ENCODE peak calls at places on chromosomes 6 and 20, in six cellular contexts. P is GM12878, G is HepG2, S is H1, D is SK-N-SH, L is K562. I is an unnamed sample.

GRCh38 chr20:23425129-23425528 is 3.8 kb upstream of the NAPB start:
- DNase-seq in D (no peak), S (no peak), G (no peak), P (no peak), L (no peak), I (no peak)

GRCh38 chr6:146950351-146950835 is 253.8 kb upstream of the STXBP5 start:
- DNase-seq in G (peak; percentile 69), D (no peak), P (no peak), L (no peak), S (no peak), I (peak; percentile 51)

GRCh38 chr20:52622086-52622485 is 350.1 kb upstream of the TSHZ2 start:
- DNase-seq in L (no peak), S (no peak), P (no peak), D (no peak), G (no peak), I (no peak)

GRCh38 chr6:111850288-111850937 is 22.8 kb downstream of the FYN start:
- DNase-seq in L (no peak), P (no peak), S (no peak), G (no peak), D (no peak), I (no peak)

GRCh38 chr6:116500969-116501433 is 10.4 kb upstream of the CALHM5 start:
- DNase-seq in S (no peak), L (peak; percentile 20), P (no peak), D (no peak), G (no peak), I (no peak)

GRCh38 chr20:40279390-40279789 is 409.6 kb downstream of the MAFB start:
- DNase-seq in L (no peak), S (no peak), P (no peak), D (peak; percentile 61), G (no peak), I (peak; percentile 55)

GRCh38 chr6:21022343-21023107 is 488.3 kb downstream of the CDKAL1 start:
- DNase-seq in G (peak; percentile 87), D (no peak), S (no peak), L (no peak), P (peak; percentile 90), I (no peak)

GRCh38 chr6:132695773-132696172 is 18.1 kb downstream of the VNN1 start:
- DNase-seq in D (no peak), P (no peak), S (no peak), G (no peak), L (no peak), I (no peak)

GRCh38 chr20:45863543-45864470 is 6.4 kb downstream of the ZSWIM3 start:
- DNase-seq in P (no peak), L (no peak), S (no peak), D (no peak), G (peak; percentile 97), I (no peak)

GRCh38 chr6:16837217-16837972 is 76.1 kb upstream of the ATXN1 start:
- DNase-seq in L (no peak), S (no peak), P (no peak), D (no peak), G (no peak), I (no peak)

GRCh38 chr6:41607736-41608135 is 30.5 kb upstream of the MDFI start:
- DNase-seq in S (no peak), G (no peak), P (no peak), L (no peak), D (no peak), I (no peak)

GRCh38 chr20:40481743-40482458 is 207.1 kb downstream of the MAFB start:
- DNase-seq in L (no peak), P (no peak), D (no peak), S (no peak), G (no peak), I (no peak)

GRCh38 chr20:46243707-46244628 is 64.3 kb downstream of the CDH22 start:
- DNase-seq in L (no peak), D (no peak), P (no peak), G (no peak), S (no peak), I (no peak)

GRCh38 chr6:16474834-16475781 is 236.7 kb downstream of the GMPR start:
- DNase-seq in G (no peak), P (no peak), L (no peak), S (no peak), D (no peak), I (no peak)

GRCh38 chr6:132478697-132479096 is 34.2 kb downstream of the STX7 start:
- DNase-seq in L (no peak), G (no peak), D (no peak), P (no peak), S (no peak), I (no peak)

GRCh38 chr6:121305957-121306607 is 28.2 kb downstream of the TBC1D32 start:
- DNase-seq in G (peak; percentile 59), L (peak; percentile 22), D (peak; percentile 27), P (no peak), S (no peak), I (peak; percentile 12)

GRCh38 chr6:165580139-165580538 is 82.9 kb downstream of the PDE10A start:
- DNase-seq in S (no peak), G (no peak), D (no peak), P (no peak), L (no peak), I (no peak)

GRCh38 chr6:63527658-63528514 is 44.4 kb upstream of the LOC128125822 start:
- DNase-seq in L (no peak), G (peak; percentile 99), D (no peak), P (no peak), S (no peak), I (no peak)

GRCh38 chr20:62117658-62118057 is 4.6 kb upstream of the LSM14B start:
- DNase-seq in P (no peak), L (no peak), G (no peak), D (no peak), S (no peak), I (no peak)

GRCh38 chr6:27095914-27096313 is 151.6 kb upstream of the PRSS16 start:
- DNase-seq in G (no peak), S (no peak), P (no peak), L (no peak), D (no peak), I (no peak)

GRCh38 chr6:87277123-87277522 is 45.3 kb upstream of the SMIM8 start:
- DNase-seq in D (peak; percentile 18), S (no peak), G (peak; percentile 22), L (no peak), P (no peak), I (no peak)

DNA sequence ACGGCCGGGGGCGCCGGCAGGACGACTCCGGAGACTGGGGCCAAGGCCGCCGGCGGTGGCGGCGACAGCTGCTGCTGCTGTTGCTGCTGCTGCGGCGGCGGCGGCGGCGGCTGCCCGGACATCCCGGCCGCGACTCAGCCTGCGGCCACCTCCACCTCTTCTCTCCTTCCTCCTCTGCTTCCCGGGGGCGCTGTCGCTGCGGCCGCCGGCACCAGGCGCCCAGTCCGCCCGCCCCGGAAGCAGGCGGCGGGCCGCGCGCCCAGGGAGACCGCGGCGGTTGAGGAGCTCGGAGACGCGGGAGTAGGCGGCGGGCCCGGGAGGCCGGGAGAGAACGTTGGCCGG is 280 bp downstream of the RANBP9 start:
- DNase-seq in D (no peak), G (no peak), P (no peak), L (no peak), S (no peak), I (peak; percentile 73)
- TF ChIP-seq GABPA in D (no peak), G (peak; percentile 50), P (no peak), L (peak; percentile 90), S (no peak), I (no peak)

DNA sequence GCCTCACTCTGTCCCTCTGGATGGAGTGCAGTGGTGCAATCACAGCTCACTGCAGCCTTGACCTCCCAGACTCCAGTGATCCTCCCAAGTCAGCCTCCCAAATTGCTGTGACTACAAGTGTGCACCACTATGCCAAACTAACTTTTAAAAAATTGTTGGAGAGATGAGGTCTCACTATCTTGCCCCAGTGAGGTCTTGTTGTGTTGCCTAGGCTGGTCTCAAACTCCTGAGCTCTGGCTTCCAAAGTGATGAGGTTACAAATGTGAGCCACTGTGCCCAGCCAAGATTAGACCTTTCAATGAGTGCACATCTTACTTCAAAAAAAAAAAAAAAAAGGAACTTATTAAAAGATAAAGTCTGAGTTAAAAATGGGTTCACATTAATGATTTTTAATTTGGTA is 1838.1 kb upstream of the DEFB115 start:
- DNase-seq in P (no peak), L (no peak), S (no peak), G (no peak), D (no peak), I (no peak)
- TF ChIP-seq POLR2AphosphoS5 in P (no peak), L (no peak), S (no peak), G (no peak), D (no peak), I (no peak)

DNA sequence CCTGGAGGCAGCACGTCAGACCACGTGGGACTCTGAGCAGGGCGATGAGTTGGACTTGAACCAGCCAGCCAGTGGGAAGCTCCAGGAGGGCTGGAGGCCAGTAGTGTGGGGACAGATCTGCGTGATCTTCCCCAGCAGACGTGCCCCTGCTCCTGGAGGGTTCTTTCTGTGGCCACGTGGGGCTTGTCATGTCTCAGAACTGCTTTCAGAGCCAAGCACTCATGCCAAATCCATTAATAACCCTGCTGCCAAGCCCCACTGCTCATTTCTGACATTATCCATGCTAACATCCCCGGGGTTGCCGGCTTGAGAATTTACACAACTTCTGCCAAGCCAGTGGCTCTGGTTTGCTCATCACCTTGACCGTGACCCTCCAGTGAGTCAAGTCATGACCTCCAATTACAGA is 38.3 kb downstream of the SIRPA start:
- DNase-seq in D (peak; percentile 76), P (no peak), L (no peak), G (no peak), S (no peak), I (no peak)
- TF ChIP-seq GABPA in D (no peak), P (no peak), L (no peak), G (no peak), S (no peak), I (no peak)

GRCh38 chr6:2842139-2842552 is 483 bp upstream of the SERPINB1 start:
- DNase-seq in D (no peak), S (no peak), L (no peak), G (no peak), P (no peak), I (no peak)

GRCh38 chr6:2839982-2840793 is 1.5 kb downstream of the SERPINB1 start:
- DNase-seq in D (no peak), G (no peak), P (no peak), L (no peak), S (no peak), I (no peak)

GRCh38 chr6:2841264-2842138 is at the start of gene SERPINB1:
- DNase-seq in G (peak; percentile 97), D (peak; percentile 82), S (peak; percentile 83), P (no peak), L (peak; percentile 94), I (peak; percentile 91)

GRCh38 chr6:2840794-2841061 is 935 bp downstream of the SERPINB1 start:
- DNase-seq in P (no peak), L (no peak), G (no peak), S (no peak), D (no peak), I (no peak)

DNA sequence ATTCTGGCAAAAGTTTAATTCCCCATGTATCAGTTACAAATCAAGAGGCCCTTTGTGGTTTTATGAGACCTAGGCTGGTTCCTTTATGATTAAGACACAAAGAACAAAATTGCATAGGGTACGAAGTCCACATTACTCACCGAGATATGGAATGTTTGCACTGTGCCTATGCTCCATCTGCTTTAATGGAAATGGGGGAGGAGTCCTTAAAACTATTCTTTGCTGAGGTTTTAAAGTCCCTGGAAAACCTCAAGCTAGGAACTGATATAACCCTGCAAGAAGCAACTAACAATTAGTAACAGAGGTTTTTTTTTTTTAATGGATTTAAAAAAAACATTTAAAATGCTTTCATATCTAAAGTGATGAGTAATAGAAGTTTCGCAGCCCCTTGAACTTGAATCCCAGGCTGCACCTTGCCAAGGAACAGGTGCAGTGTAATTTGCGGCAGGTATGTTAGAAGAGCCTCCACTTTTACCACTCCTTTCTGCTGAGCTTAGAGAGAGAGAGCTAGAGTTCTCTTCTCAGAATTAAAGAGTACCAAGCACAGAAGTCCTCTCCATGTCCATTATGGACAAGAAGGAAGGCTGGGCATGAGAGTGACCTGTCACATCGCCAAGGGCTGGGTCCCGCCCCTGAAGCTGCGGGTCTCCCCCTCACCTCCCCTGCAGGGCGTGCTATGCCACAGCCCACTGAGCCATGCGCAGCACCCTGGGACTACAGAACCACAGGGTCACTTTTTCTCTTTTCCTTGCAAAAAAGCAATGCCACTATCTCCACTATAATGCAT is 2.3 kb downstream of the SERPINB1 start:
- DNase-seq in S (no peak), G (peak; percentile 98), P (no peak), D (no peak), L (no peak), I (no peak)
- TF ChIP-seq POLR2AphosphoS5 in S (no peak), G (peak; percentile 43), P (no peak), D (no peak), L (no peak), I (peak; percentile 39)